ENCODE peak calls at places on chromosomes 13 and 19, in seven cellular contexts. U, G, H, R, J, M and S are unnamed samples.

GRCh38 chr19:8722032-8722431 is 598 bp downstream of the OR2Z1 start:
- DNase-seq in G (no peak), M (no peak), R (no peak), J (no peak), H (no peak), U (no peak), S (no peak)

GRCh38 chr19:49210108-49210900 is 52.7 kb downstream of the TRPM4 start:
- DNase-seq in M (no peak), H (no peak), R (no peak), U (peak; percentile 56), G (no peak), J (peak; percentile 27), S (no peak)

GRCh38 chr13:40377783-40378182 is 288.7 kb downstream of the FOXO1 start:
- DNase-seq in U (no peak), R (no peak), M (peak; percentile 12), G (no peak), J (no peak), H (no peak), S (no peak)

GRCh38 chr13:22735381-22735995 is 445.3 kb upstream of the SGCG start:
- DNase-seq in M (no peak), U (no peak), G (no peak), J (no peak), H (no peak), R (no peak), S (no peak)

GRCh38 chr19:46025825-46026224 is 3.0 kb upstream of the PGLYRP1 start:
- DNase-seq in H (no peak), J (no peak), M (no peak), G (no peak), U (no peak), R (no peak), S (no peak)

GRCh38 chr19:46975918-46976782 is 43.5 kb upstream of the NPAS1 start:
- DNase-seq in J (no peak), U (peak; percentile 74), G (no peak), M (no peak), H (peak; percentile 84), R (no peak), S (peak; percentile 97)

GRCh38 chr13:110306340-110306959 is 507 bp downstream of the COL4A1 start:
- DNase-seq in J (no peak), R (no peak), G (no peak), M (no peak), U (no peak), H (no peak), S (no peak)

GRCh38 chr13:99749627-99750026 is 221.9 kb downstream of the ZIC5 start:
- DNase-seq in U (no peak), R (no peak), M (no peak), H (no peak), G (no peak), J (no peak), S (no peak)

GRCh38 chr13:53783466-53783865 is 754.9 kb downstream of the OLFM4 start:
- DNase-seq in G (no peak), M (no peak), R (no peak), U (no peak), H (no peak), J (no peak), S (peak; percentile 60)

GRCh38 chr13:34750078-34750703 is 191.9 kb upstream of the NBEA start:
- DNase-seq in H (no peak), M (no peak), R (peak; percentile 13), G (no peak), U (peak; percentile 51), J (no peak), S (no peak)

GRCh38 chr19:5057860-5058259 is 88.9 kb downstream of the KDM4B start:
- DNase-seq in J (no peak), H (no peak), G (no peak), R (no peak), M (no peak), U (no peak), S (no peak)

GRCh38 chr19:19517235-19517619 is 1.2 kb downstream of the NDUFA13 start:
- DNase-seq in U (no peak), G (no peak), H (no peak), J (no peak), M (no peak), R (no peak), S (no peak)

GRCh38 chr13:53052675-53053074 is 24.1 kb downstream of the OLFM4 start:
- DNase-seq in H (no peak), U (no peak), R (no peak), M (no peak), J (no peak), G (no peak), S (peak; percentile 67)

GRCh38 chr19:52592301-52592700 is 22.2 kb downstream of the ZNF701 start:
- DNase-seq in M (no peak), H (no peak), U (no peak), R (no peak), J (no peak), G (no peak), S (no peak)

GRCh38 chr13:54287062-54287764 is 1258.6 kb downstream of the OLFM4 start:
- DNase-seq in H (no peak), R (no peak), M (no peak), U (no peak), J (no peak), G (no peak), S (no peak)

GRCh38 chr13:50038266-50038665 is 23.0 kb downstream of the KCNRG start:
- DNase-seq in J (no peak), M (no peak), U (no peak), R (no peak), H (no peak), G (no peak), S (no peak)

GRCh38 chr13:98349731-98350305 is 172.7 kb upstream of the RNF113B start:
- DNase-seq in G (no peak), M (no peak), H (peak; percentile 59), J (no peak), U (no peak), R (peak; percentile 25), S (peak; percentile 44)

GRCh38 chr13:51834581-51835158 is 10.3 kb downstream of the TMEM272 start:
- DNase-seq in M (no peak), H (no peak), G (no peak), J (no peak), R (no peak), U (no peak), S (no peak)

GRCh38 chr13:102122147-102122546 is 279.7 kb downstream of the FGF14 start:
- DNase-seq in M (no peak), R (no peak), J (no peak), G (no peak), H (no peak), U (no peak), S (no peak)

GRCh38 chr19:31220540-31220939 is 128.7 kb downstream of the TSHZ3 start:
- DNase-seq in M (no peak), J (no peak), G (no peak), U (no peak), R (no peak), H (no peak), S (no peak)

GRCh38 chr19:2917275-2918184 is 16.8 kb downstream of the ZNF57 start:
- DNase-seq in M (no peak), U (no peak), R (no peak), H (no peak), G (no peak), J (no peak), S (no peak)

GRCh38 chr19:2010135-2010668 is 5.3 kb downstream of the BTBD2 start:
- DNase-seq in M (no peak), U (no peak), H (no peak), J (no peak), R (no peak), G (no peak), S (no peak)

GRCh38 chr19:18117692-18118378 is 20.3 kb downstream of the MAST3 start:
- DNase-seq in U (peak; percentile 97), J (peak; percentile 96), R (peak; percentile 100), G (peak; percentile 94), M (no peak), H (peak; percentile 73), S (peak; percentile 95)

GRCh38 chr13:97967948-97968347 is 14.5 kb downstream of the IPO5 start:
- DNase-seq in R (no peak), M (no peak), U (no peak), J (no peak), H (no peak), G (no peak), S (peak; percentile 42)

GRCh38 chr19:19214892-19215291 is 3.1 kb downstream of the NCAN start:
- DNase-seq in M (no peak), U (peak; percentile 55), R (no peak), H (no peak), G (no peak), J (no peak), S (no peak)

GRCh38 chr13:27170521-27171243 is 929 bp downstream of the USP12 start:
- DNase-seq in U (peak; percentile 71), J (peak; percentile 17), H (no peak), R (peak; percentile 22), M (no peak), G (peak; percentile 5), S (peak; percentile 34)